ENCODE peak calls at places on chromosomes 1 and 21, in five cellular contexts. E, J, K, Z and Y are unnamed samples.

GRCh38 chr1:236508593-236509027 is 15.2 kb upstream of the LGALS8 start:
- DNase-seq in J (no peak), E (no peak), K (no peak), Z (no peak), Y (no peak)

GRCh38 chr1:203455706-203456105 is 19.9 kb upstream of the PRELP start:
- DNase-seq in Z (no peak), E (no peak), K (no peak), J (peak), Y (no peak)

GRCh38 chr1:8274396-8274795 is 43.5 kb upstream of the SLC45A1 start:
- DNase-seq in J (no peak), K (no peak), E (no peak), Z (no peak), Y (no peak)

GRCh38 chr1:207304710-207305151 is 16.7 kb upstream of the CD55 start:
- DNase-seq in J (no peak), Z (no peak), K (no peak), E (no peak), Y (no peak)

GRCh38 chr21:34892196-34892595 is 156.9 kb downstream of the RUNX1 start:
- DNase-seq in J (no peak), K (no peak), Z (no peak), E (no peak), Y (no peak)

GRCh38 chr1:23524716-23525401 is 6.2 kb downstream of the E2F2 start:
- DNase-seq in J (no peak), E (no peak), K (no peak), Z (no peak), Y (no peak)

GRCh38 chr1:14521602-14522001 is 76.9 kb upstream of the KAZN start:
- DNase-seq in J (no peak), Z (no peak), E (no peak), K (no peak), Y (no peak)

GRCh38 chr1:33903210-33903589 is 39.3 kb downstream of the HMGB4 start:
- DNase-seq in E (no peak), K (no peak), Z (no peak), J (no peak), Y (no peak)

GRCh38 chr1:211813590-211813989 is 17.0 kb downstream of the LPGAT1 start:
- DNase-seq in Z (peak), E (no peak), J (no peak), K (peak), Y (no peak)

GRCh38 chr1:21154717-21155116 is 22.0 kb downstream of the EIF4G3 start:
- DNase-seq in J (no peak), E (no peak), K (no peak), Z (no peak), Y (no peak)

GRCh38 chr1:45846931-45847330 is 43.5 kb downstream of the MAST2 start:
- DNase-seq in K (no peak), E (no peak), Z (no peak), J (no peak), Y (no peak)

GRCh38 chr1:202281316-202282016 is 60.3 kb downstream of the UBE2T start:
- DNase-seq in J (peak), Z (no peak), K (no peak), E (no peak), Y (peak)

GRCh38 chr1:100378956-100379355 is 26.6 kb downstream of the CDC14A start:
- DNase-seq in E (no peak), K (no peak), Z (no peak), J (no peak), Y (no peak)

GRCh38 chr1:34529935-34530859 is 224.7 kb upstream of the GJB5 start:
- DNase-seq in K (no peak), J (no peak), E (no peak), Z (peak), Y (no peak)

GRCh38 chr1:155892801-155893200 is 18.3 kb downstream of the RIT1 start:
- DNase-seq in J (no peak), K (no peak), E (no peak), Z (no peak), Y (no peak)

GRCh38 chr1:214582289-214582891 is 20.6 kb upstream of the CENPF start:
- DNase-seq in Z (no peak), E (peak), J (no peak), K (no peak), Y (no peak)

GRCh38 chr1:67472056-67472455 is 41.9 kb upstream of the SERBP1 start:
- DNase-seq in Z (no peak), K (no peak), J (no peak), E (no peak), Y (no peak)

GRCh38 chr1:16980473-16981268 is at the start of gene MFAP2:
- DNase-seq in Z (peak), E (peak), J (no peak), K (no peak), Y (no peak)

GRCh38 chr1:62800274-62800673 is 16.3 kb downstream of the ATG4C start:
- DNase-seq in E (no peak), J (no peak), Z (no peak), K (no peak), Y (no peak)

GRCh38 chr1:36628804-36629203 is 146.1 kb upstream of the CSF3R start:
- DNase-seq in Z (no peak), K (no peak), E (no peak), J (no peak), Y (no peak)

GRCh38 chr1:10489291-10490055 is 14.7 kb downstream of the PEX14 start:
- DNase-seq in J (no peak), K (no peak), Z (no peak), E (no peak), Y (no peak)

GRCh38 chr1:112509005-112509659 is 367 bp downstream of the WNT2B start:
- DNase-seq in E (peak), K (no peak), Z (no peak), J (no peak), Y (no peak)
- TF ChIP-seq CTCF in E (no peak), K (no peak), Z (no peak), J (no peak), Y (no peak)

GRCh38 chr1:153679337-153680119 is 1.0 kb downstream of the NPR1 start:
- DNase-seq in E (no peak), J (no peak), Z (peak), K (peak), Y (no peak)
- TF ChIP-seq CTCF in E (peak), J (peak), Z (no peak), K (peak), Y (peak)

DNA sequence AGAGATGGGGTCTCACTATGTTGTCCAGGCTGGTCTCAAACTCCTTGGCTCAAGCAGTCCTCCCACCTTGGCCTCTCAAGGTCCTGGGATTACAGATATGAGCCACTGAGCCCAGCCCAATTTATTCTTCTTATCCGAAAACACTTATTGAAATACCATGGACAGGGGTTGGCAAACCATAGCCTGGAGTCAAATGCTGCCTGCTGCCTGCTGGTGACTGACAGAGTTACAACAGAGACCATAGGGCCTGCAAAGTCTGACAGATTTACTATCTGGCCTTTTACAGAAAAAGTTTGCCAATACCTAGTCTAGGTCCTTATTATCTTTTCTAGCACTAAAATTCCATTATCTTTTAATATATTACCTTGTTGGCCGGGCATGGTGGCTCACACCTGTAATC is 87.1 kb upstream of the ZNF281 start:
- DNase-seq in J (no peak), Z (no peak), E (no peak), K (no peak), Y (no peak)
- TF ChIP-seq CTCF in J (no peak), Z (no peak), E (no peak), K (no peak), Y (no peak)

DNA sequence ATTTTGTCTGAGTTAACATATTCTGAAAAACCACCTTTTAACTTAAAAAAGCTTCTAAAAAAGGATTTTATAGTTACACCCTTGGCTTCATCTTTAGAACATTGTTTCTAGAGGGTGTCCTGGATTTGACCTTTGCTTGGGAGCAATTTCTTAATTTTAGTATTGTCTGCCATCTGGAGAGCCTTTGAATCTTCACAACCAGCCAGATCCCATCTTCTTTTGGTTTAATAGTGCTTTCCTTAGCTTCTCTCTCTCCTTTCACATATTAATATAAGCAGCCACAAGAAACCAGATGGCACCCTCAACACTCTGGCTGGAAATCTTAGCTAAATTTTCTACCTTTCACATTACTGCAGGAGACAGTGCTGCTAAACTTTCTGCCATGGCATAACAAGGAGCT is 76.5 kb upstream of the TSPAN2 start:
- DNase-seq in J (no peak), K (no peak), Z (no peak), E (no peak), Y (no peak)
- TF ChIP-seq CTCF in J (no peak), K (no peak), Z (no peak), E (no peak), Y (no peak)

GRCh38 chr1:171251741-171252300 is 3.5 kb downstream of the FMO1 start:
- DNase-seq in Z (peak), K (no peak), E (no peak), J (no peak), Y (no peak)

GRCh38 chr1:171245458-171246064 is 2.7 kb upstream of the FMO1 start:
- DNase-seq in K (no peak), E (peak), J (no peak), Z (no peak), Y (no peak)

GRCh38 chr1:171250263-171250662 is 2.0 kb downstream of the FMO1 start:
- DNase-seq in E (no peak), Z (no peak), J (no peak), K (no peak), Y (no peak)

GRCh38 chr1:171251042-171251740 is 2.9 kb downstream of the FMO1 start:
- DNase-seq in J (no peak), Z (no peak), K (no peak), E (peak), Y (no peak)

DNA sequence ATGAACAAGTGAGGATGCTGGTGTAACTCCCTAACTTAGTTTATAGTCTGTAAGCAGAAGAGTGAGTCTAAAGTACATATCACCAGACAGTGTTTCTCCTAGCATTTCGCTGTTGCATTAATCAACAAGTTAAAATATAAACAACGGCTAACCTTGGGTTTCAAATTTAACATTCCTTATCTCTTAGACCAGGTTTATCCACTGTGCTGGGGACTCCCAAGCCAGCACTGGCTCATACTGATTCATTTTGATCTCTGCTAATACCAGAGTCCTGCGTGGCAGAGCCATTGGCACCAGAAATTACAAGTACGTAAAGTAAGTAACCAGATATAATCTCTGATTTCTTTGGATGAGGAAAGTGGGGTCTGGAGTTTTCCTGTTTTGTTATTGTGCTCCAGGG is at the start of gene FMO1:
- DNase-seq in Z (no peak), K (no peak), E (no peak), J (no peak), Y (no peak)
- TF ChIP-seq CTCF in Z (no peak), K (no peak), E (no peak), J (no peak), Y (no peak)

GRCh38 chr1:147243228-147243685 is 773 bp downstream of the CHD1L start:
- DNase-seq in E (no peak), J (no peak), K (no peak), Z (peak), Y (no peak)

GRCh38 chr1:147241955-147242448 is 482 bp upstream of the CHD1L start:
- DNase-seq in E (no peak), Z (no peak), J (no peak), K (no peak), Y (no peak)

GRCh38 chr1:147245129-147245528 is 2.6 kb downstream of the CHD1L start:
- DNase-seq in J (no peak), Z (no peak), E (no peak), K (no peak), Y (no peak)

GRCh38 chr1:147245586-147246021 is 3.1 kb downstream of the CHD1L start:
- DNase-seq in K (no peak), Z (no peak), E (no peak), J (no peak), Y (no peak)

DNA sequence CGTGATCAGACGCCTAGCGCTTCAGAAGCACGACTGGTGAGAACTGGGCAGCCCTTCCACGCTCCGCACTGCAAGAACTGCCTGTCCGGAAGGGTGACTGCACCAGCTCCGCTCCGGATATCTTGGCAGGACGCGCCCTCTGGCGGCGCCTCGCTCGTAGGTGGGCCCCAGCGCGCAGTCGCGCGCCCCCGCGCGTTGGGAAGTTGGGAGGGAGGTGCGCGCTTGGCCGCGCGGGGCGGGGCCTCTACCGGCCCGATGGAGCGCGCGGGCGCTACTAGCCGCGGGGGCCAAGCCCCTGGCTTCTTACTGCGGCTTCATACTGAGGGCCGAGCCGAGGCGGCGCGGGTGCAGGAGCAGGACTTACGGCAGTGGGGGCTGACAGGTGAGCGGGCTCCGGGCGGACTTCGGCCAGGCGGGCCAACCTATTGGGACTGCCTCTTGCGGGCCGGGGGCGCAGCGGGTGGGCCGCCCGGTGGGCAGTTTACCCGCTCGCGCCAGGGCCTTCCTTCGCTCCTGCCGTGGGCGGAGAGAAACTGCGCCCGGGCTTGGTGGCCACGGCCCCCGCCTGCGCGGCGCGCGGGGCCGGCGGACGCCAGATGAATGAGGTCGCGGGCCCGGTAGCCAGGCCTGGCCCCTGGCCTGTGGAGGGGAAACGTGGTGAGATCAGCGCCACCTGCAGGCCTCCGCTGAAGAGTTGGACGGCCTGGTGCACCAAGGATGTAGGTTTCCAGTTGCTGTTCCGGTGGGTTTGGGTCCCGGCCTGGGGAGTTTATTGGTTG is at the start of gene CHD1L:
- DNase-seq in J (peak), E (peak), Z (peak), K (peak), Y (peak)
- TF ChIP-seq CTCF in J (peak), E (peak), Z (peak), K (peak), Y (peak)

GRCh38 chr1:76105269-76105850 is 30.8 kb downstream of the ST6GALNAC3 start:
- DNase-seq in J (no peak), E (no peak), Z (no peak), K (no peak), Y (no peak)
- TF ChIP-seq CTCF in J (no peak), E (no peak), Z (no peak), K (no peak), Y (no peak)

GRCh38 chr1:53362851-53363642 is 35.2 kb upstream of the LRP8 start:
- DNase-seq in E (peak), K (no peak), J (peak), Z (peak), Y (no peak)
- TF ChIP-seq CTCF in E (peak), K (no peak), J (no peak), Z (no peak), Y (no peak)